ENCODE peak calls at places on chromosomes 1 and 21, in five cellular contexts. K is fibroblast of lung, H is T-helper 2 cell, L is BJ, G is AG09319. M is an unnamed sample.

GRCh38 chr1:168629466-168629865 is 53.1 kb downstream of the XCL1 start:
- DNase-seq in K (no peak), H (no peak), L (no peak), G (no peak), M (no peak)

GRCh38 chr21:45299026-45299863 is 11.6 kb upstream of the POFUT2 start:
- DNase-seq in K (no peak), H (no peak), L (no peak), G (no peak), M (no peak)

GRCh38 chr1:209876091-209876800 is 48.5 kb downstream of the UTP25 start:
- DNase-seq in K (peak), H (no peak), L (no peak), G (no peak), M (no peak)

GRCh38 chr21:46038871-46039397 is 57.4 kb downstream of the COL6A1 start:
- DNase-seq in K (peak), H (no peak), L (peak), G (no peak), M (no peak)

GRCh38 chr1:156813298-156813697 is 3.4 kb downstream of the SH2D2A start:
- DNase-seq in K (no peak), H (no peak), L (no peak), G (no peak), M (no peak)

GRCh38 chr1:153790282-153790995 is 15.2 kb downstream of the SLC27A3 start:
- DNase-seq in K (peak), H (no peak), L (peak), G (peak), M (no peak)

GRCh38 chr21:28154121-28154520 is 838.6 kb downstream of the LTN1 start:
- DNase-seq in K (peak), H (no peak), L (no peak), G (no peak), M (no peak)

GRCh38 chr1:12387641-12388040 is 157.8 kb downstream of the VPS13D start:
- DNase-seq in K (peak), H (no peak), L (no peak), G (no peak), M (no peak)

GRCh38 chr1:71019248-71019647 is 28.4 kb downstream of the PTGER3 start:
- DNase-seq in K (no peak), H (no peak), L (no peak), G (no peak), M (no peak)

GRCh38 chr1:212341090-212341489 is 55.9 kb downstream of the PPP2R5A start:
- DNase-seq in K (no peak), H (no peak), L (no peak), G (no peak), M (no peak)

GRCh38 chr1:84117868-84118267 is 26.2 kb upstream of the PRKACB start:
- DNase-seq in K (peak), H (no peak), L (no peak), G (peak), M (no peak)

GRCh38 chr1:247332215-247332900 is 691 bp upstream of the ZNF496 start:
- DNase-seq in K (peak), H (peak), L (no peak), G (no peak), M (peak)

GRCh38 chr1:200226268-200226968 is 183.4 kb downstream of the ZNF281 start:
- DNase-seq in K (peak), H (no peak), L (no peak), G (no peak), M (no peak)

GRCh38 chr1:214331827-214332423 is 51.0 kb downstream of the SMYD2 start:
- DNase-seq in K (peak), H (peak), L (no peak), G (no peak), M (peak)

GRCh38 chr1:222023025-222023424 is 281.1 kb upstream of the DUSP10 start:
- DNase-seq in K (no peak), H (no peak), L (no peak), G (no peak), M (no peak)

M was measured in effector memory CD8-positive, alpha-beta T cell.